ENCODE peak calls at places on chromosomes 4 and X, in ten cellular contexts. Y is colonic mucosa, Z is prostate gland, S is H1, F is breast epithelium, R is H9, B is GM12864, M is AG04450, O is left lung, T is epithelial cell of proximal tubule. N is an unnamed sample.

GRCh38 chr4:140240237-140240636 is 86.3 kb upstream of the MAML3 start:
- DNase-seq in Y (no peak), Z (no peak), S (no peak), F (no peak), R (no peak), B (no peak), M (no peak), O (no peak), T (no peak), N (no peak)

GRCh38 chr4:88211473-88212252 is 53.2 kb upstream of the ABCG2 start:
- DNase-seq in Y (peak), Z (peak), S (peak), F (no peak), R (no peak), B (peak), M (peak), O (no peak), T (no peak), N (peak)

GRCh38 chr4:188780686-188781085 is 641.4 kb downstream of the TRIML1 start:
- DNase-seq in Y (no peak), Z (no peak), S (no peak), F (no peak), R (no peak), B (no peak), M (no peak), O (no peak), T (no peak), N (no peak)

GRCh38 chr4:3672465-3672831 is 93.7 kb upstream of the ADRA2C start:
- DNase-seq in Y (no peak), Z (no peak), S (no peak), F (no peak), R (no peak), B (no peak), M (no peak), O (no peak), T (no peak), N (no peak)

GRCh38 chr4:156322592-156322991 is 368.9 kb upstream of the CTSO start:
- DNase-seq in Y (no peak), Z (no peak), S (no peak), F (no peak), R (no peak), B (no peak), M (peak), O (no peak), T (peak), N (no peak)

GRCh38 chr4:7860600-7861158 is 79.0 kb downstream of the AFAP1 start:
- DNase-seq in Y (no peak), Z (no peak), S (no peak), F (no peak), R (no peak), B (no peak), M (no peak), O (no peak), T (no peak), N (no peak)

GRCh38 chrX:45850775-45851433 is 650.2 kb upstream of the DIPK2B start:
- DNase-seq in Y (peak), Z (peak), S (peak), F (no peak), R (peak), B (no peak), M (no peak), O (no peak), T (no peak), N (peak)

GRCh38 chrX:150200820-150201287 is 162.3 kb upstream of the MAMLD1 start:
- DNase-seq in Y (no peak), Z (no peak), S (no peak), F (peak), R (no peak), B (peak), M (peak), O (peak), T (peak), N (peak)

GRCh38 chr4:69497081-69497480 is 1.4 kb upstream of the UGT2B4 start:
- DNase-seq in Y (no peak), Z (no peak), S (no peak), F (no peak), R (no peak), B (no peak), M (no peak), O (no peak), T (peak), N (no peak)

GRCh38 chr4:74682567-74683359 is 111.6 kb downstream of the BTC start:
- DNase-seq in Y (no peak), Z (no peak), S (no peak), F (no peak), R (peak), B (no peak), M (peak), O (peak), T (peak), N (no peak)

GRCh38 chrX:108353452-108353851 is 84.8 kb downstream of the COL4A6 start:
- DNase-seq in Y (no peak), Z (no peak), S (no peak), F (no peak), R (no peak), B (no peak), M (no peak), O (no peak), T (no peak), N (no peak)

GRCh38 chrX:153190384-153190783 is 11.3 kb downstream of the MAGEA1 start:
- DNase-seq in Y (no peak), Z (no peak), S (no peak), F (no peak), R (no peak), B (no peak), M (no peak), O (no peak), T (peak), N (no peak)

GRCh38 chr4:37990731-37991130 is 30.5 kb downstream of the PTTG2 start:
- DNase-seq in Y (no peak), Z (no peak), S (peak), F (no peak), R (no peak), B (no peak), M (no peak), O (no peak), T (no peak), N (no peak)

GRCh38 chr4:60463846-60464502 is 736.2 kb upstream of the ADGRL3 start:
- DNase-seq in Y (no peak), Z (no peak), S (peak), F (no peak), R (no peak), B (no peak), M (peak), O (no peak), T (no peak), N (no peak)

GRCh38 chrX:13898084-13898483 is 81.2 kb upstream of the GPM6B start:
- DNase-seq in Y (no peak), Z (no peak), S (no peak), F (no peak), R (no peak), B (no peak), M (no peak), O (no peak), T (no peak), N (peak)

GRCh38 chrX:13899607-13900006 is 82.7 kb upstream of the GPM6B start:
- DNase-seq in Y (no peak), Z (peak), S (no peak), F (peak), R (no peak), B (no peak), M (peak), O (no peak), T (peak), N (no peak)

GRCh38 chrX:13894888-13895564 is 78.1 kb upstream of the GPM6B start:
- DNase-seq in Y (no peak), Z (no peak), S (no peak), F (no peak), R (no peak), B (no peak), M (no peak), O (no peak), T (no peak), N (no peak)

GRCh38 chrX:13898603-13899002 is 81.7 kb upstream of the GPM6B start:
- DNase-seq in Y (no peak), Z (no peak), S (no peak), F (no peak), R (no peak), B (no peak), M (no peak), O (no peak), T (no peak), N (no peak)

GRCh38 chrX:13897571-13897970 is 80.7 kb upstream of the GPM6B start:
- DNase-seq in Y (no peak), Z (no peak), S (no peak), F (no peak), R (no peak), B (no peak), M (no peak), O (no peak), T (no peak), N (no peak)
- TF ChIP-seq CTCF in Y (no peak), Z (no peak), S (no peak), F (no peak), R (no peak), B (no peak), M (no peak), O (no peak), T (no peak), N (no peak)

DNA sequence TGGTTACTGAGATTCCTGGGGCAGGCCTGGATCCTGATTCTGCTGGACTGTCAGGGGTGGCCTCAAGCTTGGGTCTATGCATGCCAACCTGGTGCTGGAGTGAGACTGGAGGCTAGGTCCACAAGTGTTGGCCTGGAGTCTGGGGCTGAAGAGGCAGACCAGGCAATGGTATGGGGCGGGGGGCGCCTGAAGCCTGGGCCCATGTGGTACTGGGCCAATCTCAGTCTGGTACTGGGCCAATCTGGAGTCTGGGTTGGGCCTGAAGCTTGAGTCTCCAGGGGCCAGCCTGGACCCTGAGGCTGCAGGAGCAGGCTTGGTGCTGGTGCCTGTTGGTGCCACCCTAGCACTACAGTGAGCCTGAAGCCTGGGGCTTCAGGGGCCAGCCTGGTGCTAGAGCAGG is 108.9 kb upstream of the ZCCHC13 start:
- DNase-seq in Y (no peak), Z (no peak), S (no peak), F (no peak), R (no peak), B (no peak), M (no peak), O (no peak), T (no peak), N (no peak)
- TF ChIP-seq CTCF in Y (no peak), Z (no peak), S (no peak), F (no peak), R (no peak), B (no peak), M (no peak), O (no peak), T (no peak), N (no peak)

GRCh38 chr4:89482248-89482647 is 174.6 kb upstream of the GPRIN3 start:
- DNase-seq in Y (no peak), Z (no peak), S (no peak), F (no peak), R (peak), B (no peak), M (no peak), O (no peak), T (no peak), N (peak)
- TF ChIP-seq CTCF in Y (no peak), Z (peak), S (no peak), F (no peak), R (peak), B (peak), M (peak), O (no peak), T (peak), N (peak)

DNA sequence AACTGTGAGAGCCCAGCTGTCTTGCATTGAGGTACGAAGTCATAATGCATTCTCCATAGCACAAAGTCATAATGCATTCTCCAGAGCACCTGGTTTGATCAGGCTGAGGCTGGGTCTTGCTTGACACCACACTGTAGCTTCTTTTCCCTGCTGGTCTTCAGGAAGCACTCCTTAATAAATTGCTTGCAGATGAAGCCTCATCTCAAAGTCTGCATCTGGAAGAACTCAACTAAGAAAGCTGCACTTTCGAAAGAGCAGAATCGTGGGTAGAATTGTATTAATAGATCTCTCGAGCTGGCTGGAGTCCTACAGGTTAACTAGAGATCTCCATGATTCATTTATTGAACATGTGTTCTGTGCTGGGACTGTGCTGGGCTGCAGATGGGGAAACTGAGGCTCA is 152.6 kb downstream of the STK32B start:
- DNase-seq in Y (no peak), Z (no peak), S (no peak), F (no peak), R (no peak), B (no peak), M (no peak), O (no peak), T (no peak), N (no peak)
- TF ChIP-seq CTCF in Y (no peak), Z (no peak), S (no peak), F (no peak), R (no peak), B (no peak), M (no peak), O (no peak), T (no peak), N (no peak)

DNA sequence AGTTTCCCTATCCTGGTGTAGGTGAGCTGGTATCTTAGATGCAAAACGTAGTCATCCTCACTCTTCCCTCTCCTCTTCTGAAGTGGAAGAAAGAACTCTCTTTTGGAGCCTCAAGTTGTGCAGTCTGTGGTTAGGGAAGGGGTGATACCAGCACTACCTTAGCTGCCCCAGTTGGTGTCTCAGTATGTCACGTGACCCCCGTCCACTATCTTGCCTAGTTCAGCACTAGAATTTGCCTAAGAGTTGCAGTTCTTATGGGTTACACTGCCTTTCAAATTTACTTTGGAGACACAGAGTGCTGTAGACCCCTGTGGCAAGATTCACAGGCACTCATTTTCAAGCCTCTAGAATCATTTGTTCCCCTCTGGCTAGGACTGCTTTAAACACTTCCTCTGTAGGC is 322.8 kb upstream of the EDA2R start:
- DNase-seq in Y (no peak), Z (no peak), S (no peak), F (no peak), R (no peak), B (no peak), M (no peak), O (no peak), T (no peak), N (no peak)
- TF ChIP-seq CTCF in Y (no peak), Z (no peak), S (no peak), F (no peak), R (no peak), B (no peak), M (no peak), O (no peak), T (no peak), N (no peak)